ENCODE peak calls at places on chromosomes 3 and 15, in five cellular contexts. F is HCT116, Y is pancreas, V is left ventricle myocardium inferior, J is colonic mucosa. D is an unnamed sample.

GRCh38 chr3:21750291-21750690 is 719 bp downstream of the ZNF385D start:
- DNase-seq in F (no peak), Y (no peak), V (no peak), J (no peak), D (no peak)

GRCh38 chr3:49813497-49814174 is at the start of gene UBA7:
- DNase-seq in F (no peak), Y (no peak), V (peak; percentile 48), J (peak; percentile 66), D (no peak)

GRCh38 chr15:63663906-63664305 is 66.7 kb downstream of the FBXL22 start:
- DNase-seq in F (no peak), Y (no peak), V (no peak), J (no peak), D (no peak)

GRCh38 chr3:184761120-184761841 is 49.4 kb upstream of the MAGEF1 start:
- DNase-seq in F (no peak), Y (no peak), V (peak; percentile 34), J (no peak), D (peak; percentile 36)

GRCh38 chr15:72112111-72112510 is 5.8 kb downstream of the MYO9A start:
- DNase-seq in F (no peak), Y (no peak), V (no peak), J (no peak), D (no peak)

GRCh38 chr3:104279617-104280016 is 1087.1 kb upstream of the ALCAM start:
- DNase-seq in F (no peak), Y (no peak), V (no peak), J (no peak), D (no peak)

GRCh38 chr3:66555214-66555844 is 54.5 kb upstream of the LRIG1 start:
- DNase-seq in F (no peak), Y (no peak), V (no peak), J (no peak), D (no peak)

GRCh38 chr15:63565784-63566183 is 31.4 kb upstream of the FBXL22 start:
- DNase-seq in F (no peak), Y (no peak), V (no peak), J (no peak), D (no peak)

GRCh38 chr15:93470042-93470441 is 381.0 kb upstream of the RGMA start:
- DNase-seq in F (no peak), Y (no peak), V (no peak), J (no peak), D (no peak)

GRCh38 chr3:56294316-56294715 is 174.0 kb downstream of the ERC2 start:
- DNase-seq in F (no peak), Y (no peak), V (no peak), J (no peak), D (no peak)

GRCh38 chr3:56291953-56292352 is 176.3 kb downstream of the ERC2 start:
- DNase-seq in F (no peak), Y (no peak), V (no peak), J (no peak), D (no peak)

GRCh38 chr3:56297281-56297680 is 171.0 kb downstream of the ERC2 start:
- DNase-seq in F (no peak), Y (no peak), V (no peak), J (no peak), D (no peak)

GRCh38 chr3:56295161-56295560 is 173.1 kb downstream of the ERC2 start:
- DNase-seq in F (no peak), Y (no peak), V (no peak), J (no peak), D (no peak)

GRCh38 chr3:56296361-56296760 is 171.9 kb downstream of the ERC2 start:
- DNase-seq in F (no peak), Y (no peak), V (no peak), J (no peak), D (no peak)
- H3K4me3 ChIP-seq in F (no peak overlapping the region), Y (no peak overlapping the region), V (no peak overlapping the region), J (no peak overlapping the region), D (no peak overlapping the region)

GRCh38 chr15:73962409-73962808 is 29.7 kb downstream of the STOML1 start:
- DNase-seq in F (no peak), Y (no peak), V (no peak), J (no peak), D (no peak)
- H3K4me1 ChIP-seq in F (peaks cover 10% of the 10 kb centered on the region), Y (no peaks in the 10 kb centered on the region), V (peaks cover 5% of the 10 kb centered on the region), J (no peaks in the 10 kb centered on the region), D (no peaks in the 10 kb centered on the region)

DNA sequence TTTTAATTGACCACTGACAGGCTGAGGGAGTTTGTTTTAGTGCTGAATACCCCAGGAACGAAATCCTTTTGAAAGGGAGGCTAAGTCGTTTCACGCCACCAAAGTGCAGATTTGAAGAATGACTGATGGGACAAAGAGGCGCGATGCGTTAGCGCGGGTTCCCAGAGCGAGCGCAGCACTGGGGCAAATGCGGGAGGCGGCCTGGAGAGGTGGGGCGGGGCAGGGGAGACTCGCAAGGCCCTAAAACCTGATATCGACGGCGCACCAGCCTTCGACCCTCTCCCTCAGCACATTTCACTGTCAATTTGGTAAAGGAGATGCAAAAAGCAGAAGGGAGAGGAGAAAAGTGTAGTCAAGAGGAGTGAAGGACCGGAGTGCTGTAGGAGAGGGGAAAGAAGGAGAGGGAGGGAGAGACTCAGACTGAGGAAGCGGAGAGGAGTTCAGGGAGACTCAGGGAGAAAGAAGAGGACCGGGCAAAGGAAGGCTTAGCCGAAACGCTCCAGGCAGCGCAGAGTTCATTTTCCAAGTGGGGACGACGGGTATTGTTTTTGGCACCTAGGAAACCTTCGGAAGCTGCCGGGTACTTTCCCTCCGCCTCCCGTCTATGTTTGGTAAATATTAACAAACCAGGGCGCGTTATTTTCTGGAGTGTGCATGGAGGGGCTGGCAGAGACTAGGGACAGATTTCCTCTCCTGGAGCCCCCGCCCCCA is 3.8 kb upstream of the FOXB1 start:
- DNase-seq in F (no peak), Y (no peak), V (no peak), J (no peak), D (no peak)
- H3K4me3 ChIP-seq in F (no peak overlapping the region), Y (no peak overlapping the region), V (no peak overlapping the region), J (no peak overlapping the region), D (no peak overlapping the region)

DNA sequence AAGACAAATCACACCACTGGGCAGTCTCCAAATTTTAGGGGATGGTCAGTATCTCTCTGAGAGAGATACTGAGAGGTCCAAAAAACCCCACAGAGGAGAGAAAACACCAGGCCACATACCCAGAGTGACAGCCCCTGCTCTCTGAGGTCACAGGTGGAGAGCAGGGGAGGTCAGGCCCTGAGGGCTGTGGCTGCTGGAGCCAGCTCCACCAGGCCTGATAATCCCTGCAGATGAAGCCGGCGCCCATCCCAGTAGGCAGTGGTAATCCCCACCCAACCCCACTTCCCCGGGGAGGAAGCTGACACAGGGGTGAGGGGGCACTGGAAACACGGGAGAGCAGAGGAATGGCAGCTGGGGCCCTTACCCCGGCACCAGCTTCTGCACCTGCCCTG is 31.2 kb upstream of the SRP14 start:
- DNase-seq in F (no peak), Y (no peak), V (no peak), J (no peak), D (no peak)
- H3K4me1 ChIP-seq in F (peaks cover 18% of the 10 kb centered on the region), Y (peaks cover 19% of the 10 kb centered on the region), V (peaks cover 36% of the 10 kb centered on the region), J (peaks cover 7% of the 10 kb centered on the region), D (peaks cover 4% of the 10 kb centered on the region)

GRCh38 chr3:149654188-149654601 is 3.6 kb downstream of the WWTR1 start:
- DNase-seq in F (no peak), Y (no peak), V (no peak), J (no peak), D (no peak)

GRCh38 chr3:149650828-149651227 is 7.0 kb downstream of the WWTR1 start:
- DNase-seq in F (no peak), Y (no peak), V (no peak), J (no peak), D (no peak)

GRCh38 chr3:149655826-149656599 is 1.8 kb downstream of the WWTR1 start:
- DNase-seq in F (no peak), Y (no peak), V (no peak), J (no peak), D (no peak)

GRCh38 chr3:149653564-149653963 is 4.3 kb downstream of the WWTR1 start:
- DNase-seq in F (no peak), Y (no peak), V (no peak), J (no peak), D (no peak)

DNA sequence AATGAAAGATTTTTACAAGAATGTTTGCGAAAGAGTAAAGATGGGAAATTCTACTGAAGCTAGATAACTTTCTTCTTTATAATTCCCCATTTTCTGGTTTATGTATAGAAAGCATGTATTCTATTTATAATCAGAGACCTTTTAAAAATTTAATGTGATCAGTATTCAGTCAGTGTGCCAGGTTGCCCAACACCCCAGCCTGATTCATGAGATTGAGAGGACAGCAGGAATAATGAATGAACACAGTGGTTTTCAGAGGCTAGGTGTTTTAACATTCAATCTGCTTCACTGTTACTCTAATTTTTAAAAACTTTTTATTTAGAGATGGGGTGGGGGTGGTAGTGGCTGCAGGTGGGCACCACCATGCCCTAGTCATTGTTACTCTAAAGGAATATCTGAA is 4.7 kb downstream of the WWTR1 start:
- DNase-seq in F (no peak), Y (no peak), V (no peak), J (no peak), D (no peak)
- H3K4me3 ChIP-seq in F (no peak overlapping the region), Y (no peak overlapping the region), V (peak overlapping the region; percentile 78), J (no peak overlapping the region), D (no peak overlapping the region)

DNA sequence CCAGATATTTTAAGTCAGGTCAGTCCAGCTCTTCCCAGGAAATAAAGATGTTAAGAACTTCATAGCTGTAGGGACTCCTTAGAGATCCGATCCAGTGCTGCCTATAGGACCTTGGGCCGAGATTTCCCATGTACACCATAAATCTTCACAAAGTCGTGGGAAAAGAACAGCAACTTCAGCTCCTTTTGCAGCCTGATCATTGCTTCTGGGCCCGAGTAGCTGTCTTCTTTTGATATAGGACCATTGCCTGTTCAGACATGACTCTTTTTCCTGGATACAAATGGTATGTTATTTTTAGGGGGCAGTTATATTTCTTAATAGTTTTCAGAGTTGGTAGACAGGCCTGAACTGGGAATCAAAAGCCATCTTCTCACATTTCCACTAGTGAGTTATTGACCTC is 20.5 kb downstream of the IL1RAP start:
- DNase-seq in F (no peak), Y (no peak), V (no peak), J (no peak), D (no peak)
- H3K4me1 ChIP-seq in F (no peaks in the 10 kb centered on the region), Y (no peaks in the 10 kb centered on the region), V (peaks cover 30% of the 10 kb centered on the region), J (no peaks in the 10 kb centered on the region), D (no peaks in the 10 kb centered on the region)

GRCh38 chr15:89400121-89400996 is 65.7 kb upstream of the POLG start:
- DNase-seq in F (no peak), Y (peak; percentile 54), V (no peak), J (no peak), D (peak; percentile 70)
- H3K4me3 ChIP-seq in F (no peak overlapping the region), Y (peak overlapping the region; percentile 6), V (peak overlapping the region; percentile 57), J (peak overlapping the region; percentile 33), D (no peak overlapping the region)